ENCODE peak calls at places on chromosomes 4 and X, in nine cellular contexts. W is activated gamma-delta T cell treated with anti-CD3 and anti-CD28 coated beads, Interleukin-2, amount 50 U/mL, for 16 hours; Y is germinal center; U is fibroblast of gingiva; T is ACHN; B is esophagus squamous epithelium; C is CD8-positive, alpha-beta memory T cell; P is T-helper 2 cell; J is memory B cell. G is an unnamed sample.

GRCh38 chrX:148309413-148309812 is 191.0 kb upstream of the AFF2 start:
- DNase-seq in W (no peak), Y (no peak), U (no peak), T (no peak), B (no peak), C (no peak), P (peak; percentile 6), J (no peak), G (no peak)

GRCh38 chr4:119559044-119559647 is 69.5 kb downstream of the PDE5A start:
- DNase-seq in W (no peak), Y (no peak), U (peak; percentile 53), T (peak; percentile 60), B (no peak), C (no peak), P (no peak), J (no peak), G (no peak)

GRCh38 chr4:152100378-152101201 is 339.8 kb upstream of the GATB start:
- DNase-seq in W (peak; percentile 63), Y (peak; percentile 16), U (no peak), T (no peak), B (no peak), C (peak; percentile 90), P (peak; percentile 92), J (no peak), G (peak; percentile 29)

GRCh38 chr4:150970685-150971151 is 44.4 kb downstream of the LRBA start:
- DNase-seq in W (no peak), Y (no peak), U (no peak), T (no peak), B (no peak), C (no peak), P (no peak), J (no peak), G (no peak)

GRCh38 chr4:26105372-26105771 is 191.4 kb downstream of the SMIM20 start:
- DNase-seq in W (no peak), Y (no peak), U (peak; percentile 73), T (no peak), B (no peak), C (no peak), P (no peak), J (no peak), G (no peak)

GRCh38 chr4:152024881-152025280 is 264.1 kb upstream of the GATB start:
- DNase-seq in W (no peak), Y (no peak), U (no peak), T (no peak), B (no peak), C (no peak), P (no peak), J (no peak), G (no peak)

GRCh38 chrX:136126892-136127406 is 20.4 kb upstream of the FHL1 start:
- DNase-seq in W (no peak), Y (no peak), U (no peak), T (no peak), B (no peak), C (no peak), P (no peak), J (no peak), G (no peak)

GRCh38 chr4:81747242-81747930 is 275.7 kb upstream of the RASGEF1B start:
- DNase-seq in W (no peak), Y (no peak), U (no peak), T (no peak), B (no peak), C (no peak), P (no peak), J (no peak), G (no peak)

GRCh38 chrX:74931214-74931613 is 6.0 kb upstream of the NEXMIF start:
- DNase-seq in W (no peak), Y (no peak), U (no peak), T (no peak), B (no peak), C (no peak), P (no peak), J (no peak), G (no peak)

GRCh38 chr4:140579278-140579677 is 10.5 kb upstream of the UCP1 start:
- DNase-seq in W (no peak), Y (no peak), U (no peak), T (no peak), B (no peak), C (no peak), P (no peak), J (no peak), G (no peak)

GRCh38 chrX:72016881-72017783 is 106.5 kb downstream of the NHSL2 start:
- DNase-seq in W (no peak), Y (no peak), U (no peak), T (no peak), B (no peak), C (no peak), P (no peak), J (no peak), G (no peak)

GRCh38 chrX:7514871-7515599 is 327.9 kb upstream of the VCX start:
- DNase-seq in W (no peak), Y (no peak), U (peak; percentile 59), T (no peak), B (no peak), C (no peak), P (no peak), J (no peak), G (no peak)

G was measured in GM12891.